ENCODE peak calls at places on chromosomes 5 and 9, in four cellular contexts. Z is kidney, X is NCI-H1092 treated with DMSO at 0.1 percent for 48 hours, B is HEK293T. G is an unnamed sample.

GRCh38 chr5:142537938-142538337 is 148.0 kb downstream of the FGF1 start:
- DNase-seq in X (no peak), B (no peak), Z (no peak), G (no peak)

GRCh38 chr9:119435066-119435465 is 65.8 kb upstream of the BRINP1 start:
- DNase-seq in B (no peak), Z (no peak), X (no peak), G (no peak)

GRCh38 chr9:115879451-115879850 is 274.1 kb upstream of the PAPPA start:
- DNase-seq in Z (no peak), X (no peak), B (no peak), G (no peak)

GRCh38 chr9:1083325-1083913 is 33.3 kb downstream of the DMRT2 start:
- DNase-seq in Z (peak), B (peak), X (no peak), G (no peak)

GRCh38 chr5:33576726-33577620 is 136.2 kb downstream of the TARS1 start:
- DNase-seq in Z (no peak), X (no peak), B (no peak), G (no peak)

GRCh38 chr5:34571380-34572041 is 84.6 kb upstream of the RAI14 start:
- DNase-seq in Z (no peak), X (no peak), B (no peak), G (no peak)

GRCh38 chr5:5340206-5340729 is 82.2 kb upstream of the ICE1 start:
- DNase-seq in Z (peak), B (peak), X (no peak), G (no peak)

GRCh38 chr9:133171161-133171955 is 7.6 kb upstream of the GBGT1 start:
- DNase-seq in Z (no peak), B (no peak), X (peak), G (no peak)

GRCh38 chr5:17024686-17025180 is 88.6 kb upstream of the MYO10 start:
- DNase-seq in B (no peak), X (no peak), Z (no peak), G (no peak)

GRCh38 chr5:32833127-32833526 is 122.0 kb downstream of the NPR3 start:
- DNase-seq in B (no peak), Z (no peak), X (no peak), G (no peak)

GRCh38 chr5:62592558-62592957 is 13.9 kb downstream of the LRRC70 start:
- DNase-seq in Z (no peak), X (no peak), B (no peak), G (no peak)

GRCh38 chr9:104386425-104387069 is 117.5 kb upstream of the OR13F1 start:
- DNase-seq in B (peak), X (peak), Z (no peak), G (no peak)

GRCh38 chr9:125241000-125241862 is at the start of gene HSPA5:
- DNase-seq in Z (peak), B (peak), X (peak), G (peak)

GRCh38 chr5:11719888-11720481 is 184.3 kb downstream of the CTNND2 start:
- DNase-seq in B (peak), Z (no peak), X (no peak), G (no peak)

GRCh38 chr9:92954078-92954861 is 6.9 kb downstream of the FGD3 start:
- DNase-seq in Z (no peak), B (no peak), X (peak), G (peak)

GRCh38 chr5:17022296-17022695 is 86.2 kb upstream of the MYO10 start:
- DNase-seq in B (no peak), X (no peak), Z (no peak), G (no peak)

GRCh38 chr5:60163762-60164161 is 270.2 kb upstream of the PDE4D start:
- DNase-seq in X (no peak), B (no peak), Z (no peak), G (no peak)

GRCh38 chr5:54704341-54704740 is 186.8 kb downstream of the SNX18 start:
- DNase-seq in X (no peak), Z (no peak), B (no peak), G (no peak)

GRCh38 chr9:110808599-110808980 is 140.0 kb downstream of the MUSK start:
- DNase-seq in X (no peak), Z (no peak), B (no peak), G (no peak)

G was measured in stimulated activated effector memory CD8-positive, alpha-beta T cell treated with anti-CD3 and anti-CD28 coated beads, Interleukin-12 subunit alpha, Interleukin-12 subunit beta, amount 100 ng/mL, for 72 hours.